ENCODE peak calls at places on chromosomes 12 and 14, in five cellular contexts. Y is foreskin keratinocyte, A is pancreas, D is osteocyte, H is stomach. X is an unnamed sample.

GRCh38 chr14:29810657-29811056 is 117.0 kb downstream of the PRKD1 start:
- DNase-seq in Y (peak), A (no peak), D (no peak), H (peak), X (no peak)

GRCh38 chr12:120118710-120119097 is 2.2 kb upstream of the RAB35 start:
- DNase-seq in Y (no peak), A (no peak), D (no peak), H (no peak), X (no peak)

GRCh38 chr12:128178551-128178950 is 88.4 kb upstream of the TMEM132C start:
- DNase-seq in Y (peak), A (no peak), D (no peak), H (no peak), X (no peak)

GRCh38 chr14:37140176-37140575 is 32.2 kb downstream of the SLC25A21 start:
- DNase-seq in Y (no peak), A (no peak), D (no peak), H (no peak), X (no peak)

GRCh38 chr12:66352197-66352596 is 49.9 kb downstream of the HELB start:
- DNase-seq in Y (peak), A (no peak), D (no peak), H (no peak), X (no peak)

GRCh38 chr14:90454041-90455000 is 57.5 kb downstream of the CALM1 start:
- DNase-seq in Y (peak), A (peak), D (no peak), H (peak), X (no peak)

GRCh38 chr14:90785474-90785873 is 30.8 kb downstream of the TTC7B start:
- DNase-seq in Y (no peak), A (peak), D (no peak), H (peak), X (no peak)

GRCh38 chr12:106049105-106049504 is 89.6 kb downstream of the NUAK1 start:
- DNase-seq in Y (no peak), A (no peak), D (no peak), H (no peak), X (no peak)

GRCh38 chr12:42420385-42420784 is 94.4 kb downstream of the PPHLN1 start:
- DNase-seq in Y (no peak), A (no peak), D (no peak), H (no peak), X (no peak)

GRCh38 chr12:56122637-56123036 is 4.6 kb downstream of the ZC3H10 start:
- DNase-seq in Y (no peak), A (no peak), D (no peak), H (no peak), X (no peak)

GRCh38 chr12:32214723-32215122 is 108.1 kb downstream of the BICD1 start:
- DNase-seq in Y (no peak), A (no peak), D (no peak), H (no peak), X (no peak)

GRCh38 chr12:118773956-118774723 is 207.2 kb upstream of the SRRM4 start:
- DNase-seq in Y (no peak), A (no peak), D (no peak), H (no peak), X (no peak)

GRCh38 chr12:127909031-127909430 is 357.9 kb upstream of the TMEM132C start:
- DNase-seq in Y (no peak), A (no peak), D (no peak), H (no peak), X (no peak)

GRCh38 chr14:74527736-74528280 is 34.2 kb downstream of the ISCA2 start:
- DNase-seq in Y (no peak), A (no peak), D (no peak), H (no peak), X (no peak)

GRCh38 chr12:79317184-79317847 is 373.4 kb downstream of the PAWR start:
- DNase-seq in Y (peak), A (no peak), D (no peak), H (no peak), X (no peak)

GRCh38 chr12:2456813-2457186 is 338.0 kb upstream of the FKBP4 start:
- DNase-seq in Y (no peak), A (no peak), D (no peak), H (no peak), X (no peak)

GRCh38 chr12:63804746-63805145 is 25.0 kb downstream of the RXYLT1 start:
- DNase-seq in Y (no peak), A (no peak), D (no peak), H (no peak), X (no peak)

GRCh38 chr14:68976160-68977067 is 2.7 kb downstream of the ACTN1 start:
- DNase-seq in Y (no peak), A (no peak), D (no peak), H (no peak), X (no peak)

GRCh38 chr14:23351681-23352505 is 794 bp downstream of the SLC22A17 start:
- DNase-seq in Y (no peak), A (no peak), D (no peak), H (no peak), X (peak)

GRCh38 chr12:6604254-6605029 is 2.7 kb downstream of the CHD4 start:
- DNase-seq in Y (no peak), A (no peak), D (no peak), H (no peak), X (no peak)

GRCh38 chr14:104393898-104394605 is 185.5 kb upstream of the C14orf180 start:
- DNase-seq in Y (no peak), A (no peak), D (peak), H (peak), X (peak)

GRCh38 chr12:34605510-34605887 is 583.2 kb downstream of the ALG10 start:
- DNase-seq in Y (no peak), A (peak), D (no peak), H (no peak), X (peak)

GRCh38 chr12:52682381-52682660 is 2.1 kb upstream of the KRT1 start:
- DNase-seq in Y (no peak), A (no peak), D (no peak), H (no peak), X (no peak)

GRCh38 chr12:105820407-105821140 is 318.2 kb downstream of the NUAK1 start:
- DNase-seq in Y (no peak), A (no peak), D (no peak), H (no peak), X (no peak)

GRCh38 chr14:97445367-97445766 is 648.2 kb downstream of the VRK1 start:
- DNase-seq in Y (no peak), A (no peak), D (no peak), H (no peak), X (no peak)

GRCh38 chr14:97443412-97443811 is 646.2 kb downstream of the VRK1 start:
- DNase-seq in Y (no peak), A (no peak), D (no peak), H (no peak), X (no peak)

GRCh38 chr14:97444248-97444647 is 647.1 kb downstream of the VRK1 start:
- DNase-seq in Y (no peak), A (no peak), D (no peak), H (no peak), X (no peak)

GRCh38 chr14:97442363-97442762 is 645.2 kb downstream of the VRK1 start:
- DNase-seq in Y (no peak), A (no peak), D (no peak), H (no peak), X (no peak)

GRCh38 chr14:97446087-97446486 is 648.9 kb downstream of the VRK1 start:
- DNase-seq in Y (no peak), A (no peak), D (no peak), H (no peak), X (no peak)
- TF ChIP-seq CTCF in Y (no peak), A (no peak), D (no peak), H (no peak), X (no peak)

DNA sequence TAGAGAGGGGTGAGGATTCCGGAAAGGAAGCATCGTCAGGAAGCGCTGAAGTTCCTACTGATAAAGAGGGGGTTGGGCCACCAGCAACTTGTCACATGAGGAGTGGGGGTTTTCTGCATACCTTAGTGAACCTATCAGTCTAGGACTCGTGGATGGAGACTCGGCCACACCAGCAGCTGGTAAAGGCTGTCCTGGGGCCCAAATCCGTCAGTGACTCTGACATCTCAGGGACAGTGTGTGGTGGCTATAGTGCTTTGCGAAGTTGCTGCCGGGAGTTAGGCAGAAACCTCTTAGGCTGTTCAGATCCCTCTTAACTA is 16.4 kb downstream of the RNASE2 start:
- DNase-seq in Y (no peak), A (no peak), D (no peak), H (no peak), X (no peak)
- TF ChIP-seq CTCF in Y (no peak), A (no peak), D (no peak), H (no peak), X (no peak)

DNA sequence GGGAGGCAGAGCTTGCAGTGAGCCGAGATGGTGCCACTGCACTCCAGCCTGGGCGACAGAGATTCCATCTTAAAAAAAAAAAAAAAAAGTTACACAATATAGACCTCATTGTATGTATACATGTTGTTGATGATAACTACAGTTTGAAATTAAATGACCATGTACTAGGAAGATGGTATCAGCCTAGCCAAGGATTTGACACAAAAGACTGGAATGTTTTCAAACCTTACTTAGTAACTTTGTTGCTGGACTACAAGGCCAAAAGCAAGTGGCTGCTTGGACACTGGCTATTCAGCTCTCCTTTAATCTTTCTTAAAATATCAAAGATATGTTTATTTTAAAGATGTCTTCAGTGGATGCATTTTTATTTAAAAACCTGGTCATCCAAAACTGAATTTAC is 18.9 kb upstream of the NUDT4 start:
- DNase-seq in Y (no peak), A (no peak), D (no peak), H (no peak), X (no peak)
- TF ChIP-seq CTCF in Y (no peak), A (no peak), D (no peak), H (no peak), X (no peak)

GRCh38 chr12:100200450-100201181 is at the start of gene ACTR6:
- DNase-seq in Y (peak), A (peak), D (peak), H (peak), X (peak)
- TF ChIP-seq CTCF in Y (peak), A (no peak), D (no peak), H (no peak), X (no peak)